ENCODE peak calls at places on chromosomes 5 and 9, in five cellular contexts. F is activated T-cell treated with anti-CD3 and anti-CD28 coated beads, Interleukin-2, amount 50 U/mL, for 72 hours; X is kidney epithelial cell; K is non-pigmented ciliary epithelial cell; Y is effector memory CD4-positive, alpha-beta T cell. M is an unnamed sample.

GRCh38 chr9:32525506-32525905 is 490 bp downstream of the RIGI start:
- DNase-seq in Y (no peak), K (no peak), F (no peak), X (no peak), M (no peak)

GRCh38 chr5:31768784-31769183 is 129.9 kb downstream of the PDZD2 start:
- DNase-seq in Y (no peak), X (no peak), F (no peak), K (no peak), M (no peak)

GRCh38 chr5:34657550-34657921 is 1.4 kb downstream of the RAI14 start:
- DNase-seq in Y (no peak), X (no peak), K (no peak), F (no peak), M (no peak)

GRCh38 chr5:142797420-142797819 is 27.2 kb downstream of the ARHGAP26 start:
- DNase-seq in Y (no peak), F (no peak), X (no peak), K (no peak), M (no peak)

GRCh38 chr9:129889461-129889935 is 54.2 kb downstream of the USP20 start:
- DNase-seq in Y (no peak), K (no peak), X (no peak), F (peak; percentile 50), M (no peak)

GRCh38 chr5:180821538-180821937 is 18.9 kb upstream of the MGAT1 start:
- DNase-seq in F (no peak), X (no peak), Y (no peak), K (no peak), M (no peak)

GRCh38 chr9:133839822-133840329 is 101.7 kb upstream of the SARDH start:
- DNase-seq in K (no peak), X (no peak), Y (no peak), F (no peak), M (no peak)

GRCh38 chr5:124504081-124504916 is 242.1 kb downstream of the ZNF608 start:
- DNase-seq in K (no peak), F (no peak), X (no peak), Y (no peak), M (no peak)

GRCh38 chr5:72210913-72211670 is 103.8 kb downstream of the MAP1B start:
- DNase-seq in X (peak; percentile 61), F (no peak), Y (no peak), K (peak; percentile 79), M (no peak)

GRCh38 chr5:96387616-96388015 is 45.4 kb downstream of the PCSK1 start:
- DNase-seq in F (no peak), Y (no peak), X (no peak), K (no peak), M (no peak)

GRCh38 chr5:79694652-79695051 is 5.0 kb downstream of the CMYA5 start:
- DNase-seq in K (no peak), F (no peak), Y (no peak), X (no peak), M (no peak)

GRCh38 chr5:35012365-35012764 is 35.4 kb downstream of the AGXT2 start:
- DNase-seq in F (no peak), X (no peak), K (no peak), Y (no peak), M (no peak)

GRCh38 chr9:127968717-127969383 is 11.9 kb downstream of the EEIG1 start:
- DNase-seq in X (peak; percentile 29), F (no peak), K (peak; percentile 73), Y (no peak), M (peak; percentile 70)

GRCh38 chr5:11719888-11720481 is 184.3 kb downstream of the CTNND2 start:
- DNase-seq in K (peak; percentile 9), X (peak; percentile 14), Y (no peak), F (peak; percentile 1), M (no peak)

GRCh38 chr9:35267716-35268115 is 105.9 kb downstream of the UNC13B start:
- DNase-seq in Y (no peak), X (no peak), K (no peak), F (no peak), M (no peak)

GRCh38 chr5:165185726-165186125 is 1680.3 kb downstream of the MAT2B start:
- DNase-seq in X (no peak), K (no peak), F (no peak), Y (no peak), M (no peak)

GRCh38 chr5:141618030-141618803 is 583 bp downstream of the DIAPH1 start:
- DNase-seq in Y (peak; percentile 42), X (no peak), K (no peak), F (peak; percentile 61), M (no peak)

GRCh38 chr9:87193925-87194380 is 246.6 kb upstream of the GAS1 start:
- DNase-seq in X (peak; percentile 79), F (no peak), Y (no peak), K (peak; percentile 88), M (peak; percentile 95)

GRCh38 chr5:24232929-24233328 is 411.8 kb downstream of the CDH10 start:
- DNase-seq in Y (no peak), F (no peak), X (no peak), K (no peak), M (no peak)

GRCh38 chr9:92439921-92440750 is 15.9 kb upstream of the OMD start:
- DNase-seq in K (peak; percentile 85), X (peak; percentile 10), Y (no peak), F (no peak), M (peak; percentile 26)

M was measured in AG04449.